ENCODE peak calls at places on chromosomes 16 and 17, in four cellular contexts. V is T-helper 1 cell, G is foreskin keratinocyte, O is ascending aorta. M is an unnamed sample.

GRCh38 chr17:7403043-7403901 is 625 bp downstream of the TMEM256 start:
- DNase-seq in G (no peak), O (peak), V (no peak), M (peak)

GRCh38 chr17:36089888-36090836 is at the start of gene CCL3:
- DNase-seq in V (no peak), G (no peak), O (peak), M (no peak)

GRCh38 chr17:42784811-42785592 is 4.6 kb downstream of the WNK4 start:
- DNase-seq in V (no peak), G (no peak), O (no peak), M (no peak)

GRCh38 chr16:89052824-89053724 is 40.6 kb upstream of the ACSF3 start:
- DNase-seq in O (no peak), G (no peak), V (no peak), M (no peak)

GRCh38 chr17:50820651-50821050 is 14.7 kb upstream of the WFIKKN2 start:
- DNase-seq in V (no peak), G (no peak), O (no peak), M (no peak)

GRCh38 chr17:40536731-40537171 is 28.5 kb downstream of the CCR7 start:
- DNase-seq in G (no peak), O (peak), V (no peak), M (peak)

GRCh38 chr17:1830288-1830687 is 483 bp downstream of the RPA1 start:
- DNase-seq in V (no peak), O (no peak), G (no peak), M (no peak)

GRCh38 chr16:64864232-64864803 is 257.5 kb downstream of the CDH11 start:
- DNase-seq in V (no peak), O (no peak), G (peak), M (no peak)

GRCh38 chr17:43691317-43691693 is 29.6 kb upstream of the MEOX1 start:
- DNase-seq in G (no peak), O (no peak), V (no peak), M (no peak)

GRCh38 chr16:17784073-17784472 is 313.3 kb upstream of the XYLT1 start:
- DNase-seq in V (no peak), G (no peak), O (no peak), M (no peak)

GRCh38 chr16:23491490-23492391 is 18.6 kb downstream of the GGA2 start:
- DNase-seq in V (no peak), G (peak), O (no peak), M (no peak)

GRCh38 chr17:58351182-58351581 is 819 bp downstream of the SUPT4H1 start:
- DNase-seq in V (no peak), G (no peak), O (no peak), M (no peak)

GRCh38 chr16:90077757-90078593 is 844 bp upstream of the PRDM7 start:
- DNase-seq in O (no peak), G (peak), V (peak), M (no peak)

GRCh38 chr17:83075270-83075880 is 4.0 kb upstream of the METRNL start:
- DNase-seq in G (no peak), V (no peak), O (no peak), M (no peak)

GRCh38 chr16:8686031-8686621 is 11.7 kb downstream of the ABAT start:
- DNase-seq in V (no peak), G (no peak), O (no peak), M (no peak)

GRCh38 chr16:75234856-75235696 is 16.3 kb downstream of the CTRB1 start:
- DNase-seq in G (no peak), V (no peak), O (peak), M (peak)

GRCh38 chr17:77451894-77452852 is 311.4 kb downstream of the SEC14L1 start:
- DNase-seq in G (no peak), O (peak), V (no peak), M (peak)

GRCh38 chr16:30567991-30568638 is 3.4 kb downstream of the ZNF688 start:
- DNase-seq in V (no peak), G (peak), O (no peak), M (no peak)

GRCh38 chr17:80822700-80823410 is 168.8 kb upstream of the CHMP6 start:
- DNase-seq in V (no peak), O (peak), G (no peak), M (peak)

GRCh38 chr17:47687748-47688147 is 6.2 kb upstream of the TBKBP1 start:
- DNase-seq in G (no peak), O (no peak), V (no peak), M (no peak)

GRCh38 chr17:3722716-3723115 is 987 bp upstream of the HASPIN start:
- DNase-seq in G (no peak), O (no peak), V (no peak), M (no peak)

GRCh38 chr17:77320501-77321256 is 179.9 kb downstream of the SEC14L1 start:
- DNase-seq in O (peak), V (no peak), G (no peak), M (peak)

GRCh38 chr17:55312852-55313251 is 48.1 kb downstream of the HLF start:
- DNase-seq in V (no peak), G (no peak), O (no peak), M (no peak)

GRCh38 chr17:43839670-43840101 is 6.7 kb upstream of the MPP3 start:
- DNase-seq in O (no peak), G (no peak), V (no peak), M (no peak)

GRCh38 chr17:51336112-51336822 is 75.9 kb downstream of the UTP18 start:
- DNase-seq in V (no peak), O (no peak), G (no peak), M (no peak)

GRCh38 chr17:82967268-82968032 is 112.0 kb upstream of the METRNL start:
- DNase-seq in V (no peak), O (no peak), G (no peak), M (no peak)

GRCh38 chr16:14004719-14005315 is 66.3 kb upstream of the MRTFB start:
- DNase-seq in O (peak), G (no peak), V (no peak), M (no peak)

GRCh38 chr17:60538726-60539125 is 12.7 kb upstream of the APPBP2 start:
- DNase-seq in V (no peak), G (no peak), O (no peak), M (no peak)

GRCh38 chr17:38627957-38628356 is 22.2 kb upstream of the SRCIN1 start:
- DNase-seq in O (no peak), G (no peak), V (no peak), M (no peak)

GRCh38 chr17:2710804-2711607 is 558 bp downstream of the CLUH start:
- DNase-seq in G (no peak), O (no peak), V (no peak), M (no peak)